ENCODE peak calls at places on chromosomes 1 and 21, in six cellular contexts. H, B, K, X, Q and N are unnamed samples.
A peak's percentile ranks its signal among the peaks of the same experiment; 100 is the strongest.

GRCh38 chr1:227562037-227562436 is 1.3 kb upstream of the ZNF678 start:
- DNase-seq in B (no peak), Q (no peak), H (no peak), X (no peak), K (no peak), N (no peak)

GRCh38 chr1:41327383-41327999 is 33.7 kb upstream of the FOXO6 start:
- DNase-seq in H (no peak), K (no peak), X (no peak), Q (no peak), B (no peak), N (no peak)

GRCh38 chr1:243973169-243973568 is 77.9 kb upstream of the ZBTB18 start:
- DNase-seq in B (no peak), X (no peak), K (no peak), H (no peak), Q (no peak), N (no peak)

GRCh38 chr1:206555473-206555935 is 48.2 kb downstream of the RASSF5 start:
- DNase-seq in H (no peak), B (no peak), K (no peak), Q (no peak), X (no peak), N (peak; percentile 50)

GRCh38 chr21:36709868-36710728 is 11.2 kb downstream of the SIM2 start:
- DNase-seq in B (no peak), H (no peak), K (no peak), Q (no peak), X (no peak), N (no peak)

GRCh38 chr1:113391643-113392271 is 1.4 kb downstream of the MAGI3 start:
- DNase-seq in X (no peak), B (no peak), Q (no peak), K (peak; percentile 17), H (no peak), N (no peak)

GRCh38 chr21:30166171-30166570 is 434 bp downstream of the CLDN17 start:
- DNase-seq in B (no peak), K (no peak), H (no peak), Q (no peak), X (no peak), N (no peak)

GRCh38 chr1:185373813-185374524 is 56.9 kb upstream of the IVNS1ABP start:
- DNase-seq in H (peak; percentile 52), X (no peak), K (no peak), Q (peak; percentile 3), B (no peak), N (no peak)

GRCh38 chr1:59020151-59020997 is 236.5 kb upstream of the JUN start:
- DNase-seq in H (peak; percentile 74), Q (peak; percentile 65), X (no peak), B (no peak), K (peak; percentile 40), N (peak; percentile 69)

GRCh38 chr1:18734461-18735368 is 104.1 kb downstream of the PAX7 start:
- DNase-seq in H (no peak), K (no peak), X (no peak), Q (no peak), B (no peak), N (no peak)

GRCh38 chr1:24966121-24966723 is 36.1 kb upstream of the RUNX3 start:
- DNase-seq in K (no peak), B (no peak), X (no peak), H (no peak), Q (no peak), N (no peak)

GRCh38 chr1:19735419-19736127 is 64.1 kb downstream of the TMCO4 start:
- DNase-seq in X (no peak), Q (no peak), K (no peak), H (peak; percentile 92), B (no peak), N (peak; percentile 47)

GRCh38 chr1:27858072-27858948 is 14.0 kb upstream of the THEMIS2 start:
- DNase-seq in B (peak; percentile 66), H (peak; percentile 90), X (peak; percentile 29), Q (peak; percentile 70), K (peak; percentile 81), N (peak; percentile 77)

GRCh38 chr1:55898191-55898590 is 681.2 kb downstream of the PLPP3 start:
- DNase-seq in Q (no peak), H (peak; percentile 89), B (no peak), K (no peak), X (peak; percentile 34), N (no peak)

GRCh38 chr1:37449936-37450335 is 24.4 kb upstream of the ZC3H12A start:
- DNase-seq in X (no peak), H (no peak), K (no peak), B (no peak), Q (peak; percentile 67), N (no peak)

GRCh38 chr1:108955881-108956280 is 7.4 kb downstream of the CLCC1 start:
- DNase-seq in K (no peak), H (no peak), X (no peak), B (no peak), Q (no peak), N (no peak)

GRCh38 chr1:3712573-3713535 is 39.4 kb upstream of the CCDC27 start:
- DNase-seq in Q (no peak), B (no peak), K (no peak), H (no peak), X (no peak), N (no peak)

GRCh38 chr1:24702511-24703293 is 42.5 kb upstream of the CLIC4 start:
- DNase-seq in H (peak; percentile 56), X (no peak), Q (no peak), B (no peak), K (no peak), N (no peak)